ENCODE peak calls at places on chromosomes 3 and 15, in four cellular contexts. W is MM.1S, S is ecto neural progenitor cell, C is iPS DF 6.9. H is an unnamed sample.

GRCh38 chr3:159634414-159634813 is 354.2 kb upstream of the IL12A start:
- DNase-seq in W (no peak), S (no peak), C (no peak), H (peak)

GRCh38 chr15:72271221-72271620 is 1.1 kb downstream of the PARP6 start:
- DNase-seq in W (no peak), S (no peak), C (no peak), H (no peak)

GRCh38 chr15:64864080-64864479 is 22.4 kb downstream of the PLEKHO2 start:
- DNase-seq in W (no peak), S (no peak), C (no peak), H (no peak)

GRCh38 chr3:24583004-24583403 is 88.4 kb upstream of the THRB start:
- DNase-seq in W (no peak), S (no peak), C (no peak), H (no peak)

GRCh38 chr3:43759297-43759782 is 68.6 kb downstream of the ABHD5 start:
- DNase-seq in W (no peak), S (no peak), C (no peak), H (peak)

GRCh38 chr3:146189519-146190173 is 28.7 kb upstream of the PLOD2 start:
- DNase-seq in W (peak), S (peak), C (peak), H (no peak)

GRCh38 chr15:40838756-40839155 is 5.1 kb upstream of the SPINT1 start:
- DNase-seq in W (no peak), S (no peak), C (no peak), H (no peak)

GRCh38 chr3:124759666-124760401 is 29.6 kb downstream of the UMPS start:
- DNase-seq in W (no peak), S (peak), C (no peak), H (peak)

GRCh38 chr15:97995881-97996603 is 35.5 kb downstream of the ARRDC4 start:
- DNase-seq in W (peak), S (no peak), C (no peak), H (peak)

GRCh38 chr15:57920916-57921315 is 144.6 kb downstream of the ALDH1A2 start:
- DNase-seq in W (no peak), S (no peak), C (no peak), H (no peak)

GRCh38 chr3:127865941-127866340 is 43.6 kb upstream of the MGLL start:
- DNase-seq in W (no peak), S (no peak), C (no peak), H (peak)

GRCh38 chr15:91522609-91523332 is 330.7 kb upstream of the SLCO3A1 start:
- DNase-seq in W (peak), S (no peak), C (no peak), H (no peak)

GRCh38 chr3:195077611-195078540 is 193.1 kb downstream of the XXYLT1 start:
- DNase-seq in W (no peak), S (no peak), C (no peak), H (no peak)

GRCh38 chr3:64244011-64244942 is 19.0 kb upstream of the PRICKLE2 start:
- DNase-seq in W (peak), S (no peak), C (no peak), H (no peak)

GRCh38 chr3:187112934-187113793 is 26.1 kb downstream of the RPL39L start:
- DNase-seq in W (peak), S (no peak), C (peak), H (no peak)

GRCh38 chr3:124221286-124221821 is 229.4 kb upstream of the ROPN1 start:
- DNase-seq in W (no peak), S (no peak), C (no peak), H (peak)

GRCh38 chr3:115853083-115853482 is 229.8 kb downstream of the GAP43 start:
- DNase-seq in W (no peak), S (no peak), C (no peak), H (no peak)

GRCh38 chr3:15903164-15903563 is 105.4 kb upstream of the ANKRD28 start:
- DNase-seq in W (no peak), S (no peak), C (no peak), H (no peak)

GRCh38 chr3:13057641-13058040 is 15.6 kb downstream of the IQSEC1 start:
- DNase-seq in W (no peak), S (no peak), C (no peak), H (no peak)

GRCh38 chr3:193592841-193593665 is at the start of gene OPA1:
- DNase-seq in W (peak), S (peak), C (peak), H (peak)

GRCh38 chr3:37519236-37519635 is 342.4 kb upstream of the CTDSPL start:
- DNase-seq in W (no peak), S (no peak), C (no peak), H (no peak)

GRCh38 chr3:172101107-172101506 is 61.7 kb downstream of the FNDC3B start:
- DNase-seq in W (peak), S (no peak), C (no peak), H (no peak)

GRCh38 chr15:73982251-73982962 is 9.7 kb downstream of the STOML1 start:
- DNase-seq in W (no peak), S (no peak), C (no peak), H (no peak)

GRCh38 chr3:158447408-158447807 is 123.6 kb upstream of the MLF1 start:
- DNase-seq in W (no peak), S (no peak), C (no peak), H (no peak)

GRCh38 chr3:162217603-162218002 is 721.0 kb downstream of the OTOL1 start:
- DNase-seq in W (no peak), S (no peak), C (no peak), H (no peak)

GRCh38 chr3:117871934-117872333 is 1162.4 kb downstream of the TUSC7 start:
- DNase-seq in W (no peak), S (no peak), C (no peak), H (no peak)

GRCh38 chr3:172592898-172593669 is 69.9 kb upstream of the TNFSF10 start:
- DNase-seq in W (no peak), S (no peak), C (no peak), H (no peak)

GRCh38 chr15:36334059-36334458 is 245.4 kb upstream of the CDIN1 start:
- DNase-seq in W (no peak), S (no peak), C (no peak), H (peak)

GRCh38 chr3:47578119-47578630 is 490 bp downstream of the CSPG5 start:
- DNase-seq in W (peak), S (peak), C (no peak), H (peak)

GRCh38 chr15:90300988-90301715 is 35.7 kb downstream of the NGRN start:
- DNase-seq in W (peak), S (peak), C (peak), H (peak)

GRCh38 chr15:52658955-52659354 is 20.2 kb downstream of the ATOSA start:
- DNase-seq in W (peak), S (no peak), C (no peak), H (no peak)

GRCh38 chr3:106302451-106303221 is 433.8 kb upstream of the CBLB start:
- DNase-seq in W (peak), S (no peak), C (no peak), H (no peak)

GRCh38 chr15:71052356-71052755 is 62.9 kb upstream of the THSD4 start:
- DNase-seq in W (no peak), S (no peak), C (no peak), H (no peak)